ENCODE peak calls at places on chromosome 22, in seven cellular contexts. V is upper lobe of right lung; E is neural progenitor cell; W is cardiac muscle cell; U is naive thymus-derived CD4-positive, alpha-beta T cell; S is HCT116; M is psoas muscle. H is an unnamed sample.

GRCh38 chr22:50267591-50268390 is 2.4 kb downstream of the MAPK11 start:
- DNase-seq in W (peak), S (no peak), E (peak), M (peak), U (no peak), V (peak), H (peak)

GRCh38 chr22:30191049-30191701 is 55.4 kb downstream of the LIF start:
- DNase-seq in E (no peak), S (no peak), V (no peak), W (no peak), U (no peak), M (no peak), H (no peak)

GRCh38 chr22:32023251-32023827 is 19.7 kb upstream of the SLC5A1 start:
- DNase-seq in M (no peak), V (no peak), S (no peak), W (no peak), U (no peak), E (no peak), H (no peak)

GRCh38 chr22:42934338-42934737 is 77.3 kb upstream of the ARFGAP3 start:
- DNase-seq in W (no peak), S (no peak), E (no peak), M (no peak), V (peak), U (no peak), H (no peak)

GRCh38 chr22:49244466-49245420 is 582.9 kb downstream of the BRD1 start:
- DNase-seq in E (no peak), S (no peak), U (no peak), W (no peak), M (no peak), V (peak), H (peak)

GRCh38 chr22:49918911-49919881 is 762 bp downstream of the CRELD2 start:
- DNase-seq in E (no peak), M (no peak), V (no peak), S (no peak), W (no peak), U (no peak), H (no peak)

GRCh38 chr22:29975494-29975893 is 92.5 kb downstream of the MTMR3 start:
- DNase-seq in M (no peak), E (no peak), U (no peak), S (no peak), W (no peak), V (no peak), H (no peak)

GRCh38 chr22:48047722-48048500 is 1285.5 kb downstream of the TBC1D22A start:
- DNase-seq in W (no peak), U (no peak), S (no peak), E (no peak), V (no peak), M (no peak), H (no peak)

GRCh38 chr22:50621948-50622722 is 5.8 kb downstream of the ARSA start:
- DNase-seq in S (no peak), V (peak), W (no peak), M (no peak), U (peak), E (peak), H (no peak)

GRCh38 chr22:43039800-43040199 is 24.9 kb upstream of the PACSIN2 start:
- DNase-seq in V (no peak), W (no peak), E (no peak), M (no peak), U (no peak), S (no peak), H (no peak)

GRCh38 chr22:31929126-31929928 is 15.0 kb upstream of the YWHAH start:
- DNase-seq in M (no peak), W (no peak), V (no peak), S (no peak), E (no peak), U (no peak), H (no peak)

GRCh38 chr22:35600466-35600865 is 16.7 kb downstream of the MB start:
- DNase-seq in S (no peak), V (no peak), M (no peak), W (no peak), E (no peak), U (no peak), H (no peak)

GRCh38 chr22:25365491-25366261 is 146.2 kb downstream of the CRYBB2 start:
- DNase-seq in V (no peak), U (no peak), S (no peak), E (no peak), M (no peak), W (no peak), H (no peak)

GRCh38 chr22:21447694-21448402 is 19.3 kb upstream of the TMEM191C start:
- DNase-seq in S (no peak), W (no peak), E (peak), M (peak), V (peak), U (no peak), H (no peak)

GRCh38 chr22:17873804-17874203 is 99.5 kb upstream of the BID start:
- DNase-seq in U (no peak), E (no peak), M (no peak), V (no peak), W (no peak), S (no peak), H (no peak)

GRCh38 chr22:20258584-20259335 is 9.4 kb downstream of the RTN4R start:
- DNase-seq in W (no peak), E (no peak), S (no peak), U (no peak), M (no peak), V (no peak), H (no peak)

GRCh38 chr22:37905534-37906363 is at the start of gene MICALL1:
- DNase-seq in U (peak), S (no peak), V (peak), E (peak), W (peak), M (peak), H (peak)

GRCh38 chr22:41929158-41929896 is 2.7 kb upstream of the TNFRSF13C start:
- DNase-seq in W (no peak), M (no peak), E (no peak), S (no peak), V (no peak), U (no peak), H (no peak)

GRCh38 chr22:47369020-47369419 is 606.6 kb downstream of the TBC1D22A start:
- DNase-seq in W (no peak), U (no peak), S (no peak), E (no peak), M (no peak), V (no peak), H (peak)

GRCh38 chr22:33605686-33606085 is 314.6 kb downstream of the LARGE1 start:
- DNase-seq in W (no peak), S (no peak), M (no peak), V (no peak), E (peak), U (no peak), H (no peak)

GRCh38 chr22:23516304-23516703 is 63.8 kb downstream of the IGLL1 start:
- DNase-seq in W (no peak), E (no peak), V (no peak), M (no peak), U (no peak), S (no peak), H (no peak)
- H3K27ac ChIP-seq in W (no peak), E (no peak), V (no peak), M (no peak), U (no peak), S (no peak), H (no peak)

GRCh38 chr22:27777128-27777527 is 24.4 kb downstream of the MN1 start:
- DNase-seq in M (no peak), W (no peak), E (no peak), V (no peak), U (no peak), S (no peak), H (no peak)
- H3K27ac ChIP-seq in M (peak), W (peak), E (peak), V (peak), U (no peak), S (no peak), H (no peak)

GRCh38 chr22:46288846-46289243 is 7.8 kb upstream of the GTSE1 start:
- DNase-seq in S (no peak), W (no peak), E (no peak), V (no peak), U (no peak), M (no peak), H (no peak)
- H3K27ac ChIP-seq in S (no peak), W (no peak), E (no peak), V (peak), U (no peak), M (no peak), H (no peak)

DNA sequence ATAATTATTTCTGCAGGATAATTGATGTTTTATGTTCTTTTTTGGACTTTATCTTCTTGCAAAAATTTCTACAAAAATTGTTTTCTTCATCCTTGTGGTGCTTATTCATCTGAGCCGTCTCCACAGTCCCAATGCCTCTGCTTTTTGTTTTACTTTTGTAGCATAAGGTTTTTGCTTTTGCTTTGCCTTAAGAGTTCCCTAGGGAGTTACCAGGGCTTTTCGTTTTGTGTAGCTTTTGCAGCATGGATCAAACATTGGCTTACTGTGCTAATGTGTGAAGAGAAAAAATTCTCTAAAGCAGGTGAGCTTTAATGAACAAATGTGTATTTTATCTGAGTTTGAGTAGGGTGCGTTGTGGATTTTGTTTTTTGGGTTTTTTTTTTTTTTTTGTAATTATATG is 11.8 kb downstream of the XBP1 start:
- DNase-seq in S (no peak), U (no peak), E (no peak), W (no peak), V (no peak), M (no peak), H (no peak)
- H3K27ac ChIP-seq in S (no peak), U (no peak), E (no peak), W (no peak), V (no peak), M (no peak), H (no peak)

GRCh38 chr22:40070701-40071100 is 75.9 kb downstream of the FAM83F start:
- DNase-seq in S (no peak), W (peak), M (no peak), E (no peak), V (no peak), U (no peak), H (no peak)
- H3K27ac ChIP-seq in S (no peak), W (peak), M (peak), E (no peak), V (no peak), U (no peak), H (peak)

GRCh38 chr22:44158766-44159165 is 22.0 kb upstream of the PARVG start:
- DNase-seq in U (no peak), S (no peak), W (no peak), E (no peak), V (no peak), M (no peak), H (no peak)
- H3K27ac ChIP-seq in U (no peak), S (no peak), W (no peak), E (no peak), V (no peak), M (no peak), H (no peak)

H was measured in right lobe of liver.